ENCODE peak calls at places on chromosomes 16 and 17, in five cellular contexts. One of them, this sample, is unnamed.
A peak's percentile ranks its signal among the peaks of the same experiment; 100 is the strongest.

GRCh38 chr16:67419502-67419901 is 3.2 kb upstream of the ZDHHC1 start:
- DNase-seq in HCT116: no peak
- DNase-seq in NT2/D1: no peak
- DNase-seq in A549: no peak
- DNase-seq in CD4-positive, alpha-beta T cell: no peak
- DNase-seq in this sample: no peak

GRCh38 chr16:49460786-49461470 is 87.3 kb downstream of the C16orf78 start:
- DNase-seq in HCT116: no peak
- DNase-seq in NT2/D1: no peak
- DNase-seq in A549: no peak
- DNase-seq in CD4-positive, alpha-beta T cell: no peak
- DNase-seq in this sample: no peak

GRCh38 chr17:67272312-67273050 is 27.5 kb upstream of the HELZ start:
- DNase-seq in HCT116: no peak
- DNase-seq in NT2/D1: no peak
- DNase-seq in A549: peak; percentile 61
- DNase-seq in CD4-positive, alpha-beta T cell: no peak
- DNase-seq in this sample: no peak

GRCh38 chr17:61635913-61636432 is 45.0 kb upstream of the NACA2 start:
- DNase-seq in HCT116: peak; percentile 65
- DNase-seq in NT2/D1: peak; percentile 33
- DNase-seq in A549: peak; percentile 66
- DNase-seq in CD4-positive, alpha-beta T cell: peak; percentile 27
- DNase-seq in this sample: no peak

GRCh38 chr16:63228259-63228658 is 1192.0 kb upstream of the CDH8 start:
- DNase-seq in HCT116: no peak
- DNase-seq in NT2/D1: no peak
- DNase-seq in A549: no peak
- DNase-seq in CD4-positive, alpha-beta T cell: no peak
- DNase-seq in this sample: no peak

GRCh38 chr16:89602273-89602951 is 11.0 kb upstream of the DPEP1 start:
- DNase-seq in HCT116: peak; percentile 24
- DNase-seq in NT2/D1: peak; percentile 39
- DNase-seq in A549: peak; percentile 55
- DNase-seq in CD4-positive, alpha-beta T cell: peak; percentile 28
- DNase-seq in this sample: no peak

GRCh38 chr16:2765462-2766404 is 11.3 kb downstream of the ELOB start:
- DNase-seq in HCT116: no peak
- DNase-seq in NT2/D1: no peak
- DNase-seq in A549: no peak
- DNase-seq in CD4-positive, alpha-beta T cell: no peak
- DNase-seq in this sample: no peak

GRCh38 chr17:76725580-76726230 is 701 bp downstream of the JMJD6 start:
- DNase-seq in HCT116: no peak
- DNase-seq in NT2/D1: no peak
- DNase-seq in A549: peak; percentile 58
- DNase-seq in CD4-positive, alpha-beta T cell: peak; percentile 49
- DNase-seq in this sample: no peak

GRCh38 chr17:28131592-28131991 is 89.1 kb downstream of the NLK start:
- DNase-seq in HCT116: no peak
- DNase-seq in NT2/D1: no peak
- DNase-seq in A549: no peak
- DNase-seq in CD4-positive, alpha-beta T cell: no peak
- DNase-seq in this sample: no peak

GRCh38 chr16:47143329-47143676 is 442 bp downstream of the NETO2 start:
- DNase-seq in HCT116: peak; percentile 15
- DNase-seq in NT2/D1: peak; percentile 60
- DNase-seq in A549: peak; percentile 84
- DNase-seq in CD4-positive, alpha-beta T cell: peak; percentile 37
- DNase-seq in this sample: no peak

GRCh38 chr17:40355123-40355803 is 9.3 kb downstream of the GJD3 start:
- DNase-seq in HCT116: no peak
- DNase-seq in NT2/D1: no peak
- DNase-seq in A549: peak; percentile 77
- DNase-seq in CD4-positive, alpha-beta T cell: peak; percentile 75
- DNase-seq in this sample: no peak

GRCh38 chr16:27529962-27530361 is 19.8 kb downstream of the GTF3C1 start:
- DNase-seq in HCT116: no peak
- DNase-seq in NT2/D1: no peak
- DNase-seq in A549: no peak
- DNase-seq in CD4-positive, alpha-beta T cell: no peak
- DNase-seq in this sample: no peak

GRCh38 chr16:49250689-49251088 is 30.9 kb downstream of the CBLN1 start:
- DNase-seq in HCT116: no peak
- DNase-seq in NT2/D1: peak; percentile 30
- DNase-seq in A549: no peak
- DNase-seq in CD4-positive, alpha-beta T cell: no peak
- DNase-seq in this sample: no peak

GRCh38 chr16:49492090-49492801 is 118.6 kb downstream of the C16orf78 start:
- DNase-seq in HCT116: no peak
- DNase-seq in NT2/D1: no peak
- DNase-seq in A549: peak; percentile 15
- DNase-seq in CD4-positive, alpha-beta T cell: peak; percentile 20
- DNase-seq in this sample: no peak

GRCh38 chr17:51298508-51299371 is 38.4 kb downstream of the UTP18 start:
- DNase-seq in HCT116: peak; percentile 51
- DNase-seq in NT2/D1: peak; percentile 46
- DNase-seq in A549: peak; percentile 67
- DNase-seq in CD4-positive, alpha-beta T cell: no peak
- DNase-seq in this sample: no peak

GRCh38 chr17:49859991-49860953 is 12.4 kb upstream of the TAC4 start:
- DNase-seq in HCT116: no peak
- DNase-seq in NT2/D1: no peak
- DNase-seq in A549: peak; percentile 31
- DNase-seq in CD4-positive, alpha-beta T cell: no peak
- DNase-seq in this sample: no peak

GRCh38 chr16:58025351-58026138 is at the start of gene MMP15:
- DNase-seq in HCT116: peak; percentile 94
- DNase-seq in NT2/D1: peak; percentile 82
- DNase-seq in A549: peak; percentile 81
- DNase-seq in CD4-positive, alpha-beta T cell: peak; percentile 36
- DNase-seq in this sample: peak; percentile 10

GRCh38 chr17:81512984-81513668 is 527 bp upstream of the ACTG1 start:
- DNase-seq in HCT116: no peak
- DNase-seq in NT2/D1: peak; percentile 46
- DNase-seq in A549: peak; percentile 89
- DNase-seq in CD4-positive, alpha-beta T cell: no peak
- DNase-seq in this sample: no peak

GRCh38 chr16:3223913-3224515 is 10.9 kb downstream of the ZNF200 start:
- DNase-seq in HCT116: no peak
- DNase-seq in NT2/D1: no peak
- DNase-seq in A549: peak; percentile 45
- DNase-seq in CD4-positive, alpha-beta T cell: no peak
- DNase-seq in this sample: no peak

GRCh38 chr16:88582912-88583575 is 12.8 kb downstream of the ZC3H18 start:
- DNase-seq in HCT116: no peak
- DNase-seq in NT2/D1: no peak
- DNase-seq in A549: no peak
- DNase-seq in CD4-positive, alpha-beta T cell: no peak
- DNase-seq in this sample: no peak

GRCh38 chr16:84175351-84176081 is 11.3 kb downstream of the TAF1C start:
- DNase-seq in HCT116: no peak
- DNase-seq in NT2/D1: peak; percentile 43
- DNase-seq in A549: no peak
- DNase-seq in CD4-positive, alpha-beta T cell: peak; percentile 28
- DNase-seq in this sample: no peak

GRCh38 chr17:17944743-17945142 is 27.5 kb downstream of the TOM1L2 start:
- DNase-seq in HCT116: no peak
- DNase-seq in NT2/D1: no peak
- DNase-seq in A549: no peak
- DNase-seq in CD4-positive, alpha-beta T cell: no peak
- DNase-seq in this sample: no peak

GRCh38 chr16:49622421-49623402 is 233.2 kb downstream of the ZNF423 start:
- DNase-seq in HCT116: no peak
- DNase-seq in NT2/D1: no peak
- DNase-seq in A549: no peak
- DNase-seq in CD4-positive, alpha-beta T cell: no peak
- DNase-seq in this sample: no peak

GRCh38 chr17:40605301-40605700 is 40.0 kb upstream of the CCR7 start:
- DNase-seq in HCT116: no peak
- DNase-seq in NT2/D1: no peak
- DNase-seq in A549: no peak
- DNase-seq in CD4-positive, alpha-beta T cell: peak; percentile 57
- DNase-seq in this sample: no peak

GRCh38 chr17:57552114-57552601 is 192.9 kb downstream of the CCDC182 start:
- DNase-seq in HCT116: no peak
- DNase-seq in NT2/D1: no peak
- DNase-seq in A549: no peak
- DNase-seq in CD4-positive, alpha-beta T cell: no peak
- DNase-seq in this sample: no peak

GRCh38 chr16:15836965-15837611 is 19.7 kb downstream of the MYH11 start:
- DNase-seq in HCT116: no peak
- DNase-seq in NT2/D1: no peak
- DNase-seq in A549: no peak
- DNase-seq in CD4-positive, alpha-beta T cell: no peak
- DNase-seq in this sample: no peak

GRCh38 chr17:3659541-3660111 is 8.8 kb downstream of the TAX1BP3 start:
- DNase-seq in HCT116: no peak
- DNase-seq in NT2/D1: no peak
- DNase-seq in A549: peak; percentile 61
- DNase-seq in CD4-positive, alpha-beta T cell: no peak
- DNase-seq in this sample: no peak

GRCh38 chr16:85767569-85767968 is 16.7 kb upstream of the C16orf74 start:
- DNase-seq in HCT116: peak; percentile 67
- DNase-seq in NT2/D1: no peak
- DNase-seq in A549: peak; percentile 85
- DNase-seq in CD4-positive, alpha-beta T cell: no peak
- DNase-seq in this sample: no peak

GRCh38 chr17:28467456-28468025 is 5.9 kb upstream of the SLC13A2 start:
- DNase-seq in HCT116: no peak
- DNase-seq in NT2/D1: no peak
- DNase-seq in A549: no peak
- DNase-seq in CD4-positive, alpha-beta T cell: no peak
- DNase-seq in this sample: no peak

GRCh38 chr16:53973021-53973420 is 269.1 kb downstream of the FTO start:
- DNase-seq in HCT116: no peak
- DNase-seq in NT2/D1: no peak
- DNase-seq in A549: no peak
- DNase-seq in CD4-positive, alpha-beta T cell: no peak
- DNase-seq in this sample: no peak

GRCh38 chr17:40818343-40818732 is 4.1 kb downstream of the KRT10 start:
- DNase-seq in HCT116: no peak
- DNase-seq in NT2/D1: no peak
- DNase-seq in A549: no peak
- DNase-seq in CD4-positive, alpha-beta T cell: no peak
- DNase-seq in this sample: no peak

GRCh38 chr17:79942591-79943353 is 92.9 kb downstream of the TBC1D16 start:
- DNase-seq in HCT116: no peak
- DNase-seq in NT2/D1: no peak
- DNase-seq in A549: no peak
- DNase-seq in CD4-positive, alpha-beta T cell: no peak
- DNase-seq in this sample: no peak

GRCh38 chr17:43545383-43545632 is 832 bp downstream of the ETV4 start:
- DNase-seq in HCT116: no peak
- DNase-seq in NT2/D1: no peak
- DNase-seq in A549: no peak
- DNase-seq in CD4-positive, alpha-beta T cell: no peak
- DNase-seq in this sample: no peak

GRCh38 chr16:88636488-88637265 is 1.7 kb upstream of the IL17C start:
- DNase-seq in HCT116: no peak
- DNase-seq in NT2/D1: no peak
- DNase-seq in A549: no peak
- DNase-seq in CD4-positive, alpha-beta T cell: no peak
- DNase-seq in this sample: no peak

GRCh38 chr17:31496601-31497000 is 105.1 kb downstream of the RAB11FIP4 start:
- DNase-seq in HCT116: no peak
- DNase-seq in NT2/D1: no peak
- DNase-seq in A549: no peak
- DNase-seq in CD4-positive, alpha-beta T cell: no peak
- DNase-seq in this sample: no peak

GRCh38 chr17:31497994-31498826 is 106.7 kb downstream of the RAB11FIP4 start:
- DNase-seq in HCT116: no peak
- DNase-seq in NT2/D1: no peak
- DNase-seq in A549: no peak
- DNase-seq in CD4-positive, alpha-beta T cell: no peak
- DNase-seq in this sample: no peak

GRCh38 chr17:31495049-31495885 is 103.8 kb downstream of the RAB11FIP4 start:
- DNase-seq in HCT116: no peak
- DNase-seq in NT2/D1: no peak
- DNase-seq in A549: no peak
- DNase-seq in CD4-positive, alpha-beta T cell: no peak
- DNase-seq in this sample: no peak

GRCh38 chr17:31496097-31496496 is 104.6 kb downstream of the RAB11FIP4 start:
- DNase-seq in HCT116: no peak
- DNase-seq in NT2/D1: no peak
- DNase-seq in A549: no peak
- DNase-seq in CD4-positive, alpha-beta T cell: no peak
- DNase-seq in this sample: no peak

DNA sequence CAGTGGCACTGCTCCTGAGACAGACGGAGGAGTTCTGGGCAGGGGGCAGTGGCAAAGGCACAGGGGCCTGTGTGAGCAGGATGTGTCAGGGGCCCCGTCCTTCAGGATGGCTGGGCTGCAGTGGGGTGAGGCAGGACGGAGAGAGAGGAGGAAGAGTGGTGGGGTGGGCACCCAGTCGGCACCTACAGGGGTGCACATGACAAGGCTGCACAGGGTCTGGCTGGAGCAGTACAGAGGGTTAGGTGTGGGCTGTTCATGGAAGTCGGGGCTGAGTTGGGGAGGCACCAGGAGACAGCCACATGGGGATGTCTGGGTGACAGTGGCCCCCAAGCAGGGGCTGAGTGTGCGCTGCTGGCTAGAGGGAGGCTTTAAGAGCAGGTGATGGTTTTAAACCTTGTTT is 106.0 kb downstream of the RAB11FIP4 start:
- DNase-seq in HCT116: no peak
- DNase-seq in NT2/D1: no peak
- DNase-seq in A549: no peak
- DNase-seq in CD4-positive, alpha-beta T cell: no peak
- DNase-seq in this sample: no peak
- H3K9me3 ChIP-seq in HCT116: no peaks in the 10 kb centered on the region
- H3K9me3 ChIP-seq in NT2/D1: no peaks in the 10 kb centered on the region
- H3K9me3 ChIP-seq in A549: no peaks in the 10 kb centered on the region
- H3K9me3 ChIP-seq in CD4-positive, alpha-beta T cell: no peaks in the 10 kb centered on the region
- H3K9me3 ChIP-seq in this sample: no peaks in the 10 kb centered on the region

GRCh38 chr16:81347425-81347824 is 32.7 kb downstream of the GAN start:
- DNase-seq in HCT116: no peak
- DNase-seq in NT2/D1: no peak
- DNase-seq in A549: no peak
- DNase-seq in CD4-positive, alpha-beta T cell: no peak
- DNase-seq in this sample: no peak
- H3K9me3 ChIP-seq in HCT116: peaks cover 21% of the 10 kb centered on the region
- H3K9me3 ChIP-seq in NT2/D1: peaks cover 33% of the 10 kb centered on the region
- H3K9me3 ChIP-seq in A549: peaks cover 48% of the 10 kb centered on the region
- H3K9me3 ChIP-seq in CD4-positive, alpha-beta T cell: peaks cover 24% of the 10 kb centered on the region
- H3K9me3 ChIP-seq in this sample: peaks cover 35% of the 10 kb centered on the region

GRCh38 chr17:21817791-21818364 is 125.6 kb downstream of the KCNJ18 start:
- DNase-seq in HCT116: no peak
- DNase-seq in NT2/D1: no peak
- DNase-seq in A549: no peak
- DNase-seq in CD4-positive, alpha-beta T cell: no peak
- DNase-seq in this sample: no peak
- H3K9me3 ChIP-seq in HCT116: no peaks in the 10 kb centered on the region
- H3K9me3 ChIP-seq in NT2/D1: no peaks in the 10 kb centered on the region
- H3K9me3 ChIP-seq in A549: no peaks in the 10 kb centered on the region
- H3K9me3 ChIP-seq in CD4-positive, alpha-beta T cell: peaks cover 3% of the 10 kb centered on the region
- H3K9me3 ChIP-seq in this sample: no peaks in the 10 kb centered on the region

GRCh38 chr17:21815352-21816063 is 123.2 kb downstream of the KCNJ18 start:
- DNase-seq in HCT116: no peak
- DNase-seq in NT2/D1: no peak
- DNase-seq in A549: no peak
- DNase-seq in CD4-positive, alpha-beta T cell: no peak
- DNase-seq in this sample: no peak
- H3K9me3 ChIP-seq in HCT116: no peaks in the 10 kb centered on the region
- H3K9me3 ChIP-seq in NT2/D1: no peaks in the 10 kb centered on the region
- H3K9me3 ChIP-seq in A549: no peaks in the 10 kb centered on the region
- H3K9me3 ChIP-seq in CD4-positive, alpha-beta T cell: peaks cover 3% of the 10 kb centered on the region
- H3K9me3 ChIP-seq in this sample: no peaks in the 10 kb centered on the region

GRCh38 chr16:35629001-35629400 is 2169.6 kb downstream of the TP53TG3F start:
- DNase-seq in HCT116: no peak
- DNase-seq in NT2/D1: no peak
- DNase-seq in A549: no peak
- DNase-seq in CD4-positive, alpha-beta T cell: no peak
- DNase-seq in this sample: no peak
- H3K9me3 ChIP-seq in HCT116: no peaks in the 10 kb centered on the region
- H3K9me3 ChIP-seq in NT2/D1: no peaks in the 10 kb centered on the region
- H3K9me3 ChIP-seq in A549: no peaks in the 10 kb centered on the region
- H3K9me3 ChIP-seq in CD4-positive, alpha-beta T cell: peaks cover 28% of the 10 kb centered on the region
- H3K9me3 ChIP-seq in this sample: no peaks in the 10 kb centered on the region

This sample was measured in esophagus squamous epithelium.